ENCODE peak calls at places on chromosome 13, in six cellular contexts. P is effector memory CD8-positive, alpha-beta T cell; S is psoas muscle; I is left cardiac atrium; X is CD4-positive, alpha-beta T cell; E is right cardiac atrium. T is an unnamed sample.

GRCh38 chr13:28867564-28867963 is 47.4 kb downstream of the MTUS2 start:
- ATAC-seq in S (no peak), P (no peak), I (no peak), E (peak; percentile 37), X (no peak), T (no peak)

GRCh38 chr13:76778906-76779305 is 107.3 kb downstream of the KCTD12 start:
- ATAC-seq in I (no peak), S (no peak), X (no peak), P (no peak), E (no peak), T (no peak)

GRCh38 chr13:105135852-105136251 is 1399.6 kb downstream of the EFNB2 start:
- ATAC-seq in X (no peak), I (no peak), E (no peak), P (no peak), S (no peak), T (no peak)

GRCh38 chr13:19836472-19836871 is 27.0 kb downstream of the ZMYM5 start:
- ATAC-seq in S (no peak), E (no peak), X (no peak), P (no peak), I (no peak), T (no peak)

GRCh38 chr13:25699056-25699455 is 327.3 kb downstream of the ATP8A2 start:
- ATAC-seq in E (no peak), X (no peak), S (no peak), I (no peak), P (no peak), T (no peak)

GRCh38 chr13:33111414-33112110 is 95.3 kb downstream of the KL start:
- ATAC-seq in X (no peak), S (no peak), P (no peak), I (no peak), E (no peak), T (no peak)

GRCh38 chr13:26500618-26501320 is 56.7 kb upstream of the WASF3 start:
- ATAC-seq in I (no peak), P (no peak), S (no peak), X (no peak), E (no peak), T (no peak)

GRCh38 chr13:48782429-48782840 is 128.7 kb downstream of the CYSLTR2 start:
- ATAC-seq in X (no peak), I (no peak), P (no peak), S (no peak), E (peak; percentile 19), T (no peak)

GRCh38 chr13:46086421-46086922 is 18.4 kb downstream of the CPB2 start:
- ATAC-seq in E (no peak), P (no peak), I (no peak), X (no peak), S (no peak), T (no peak)

GRCh38 chr13:39415003-39415402 is 188.0 kb downstream of the LHFPL6 start:
- ATAC-seq in P (no peak), I (peak; percentile 76), X (no peak), S (peak; percentile 70), E (peak; percentile 88), T (peak; percentile 84)

GRCh38 chr13:45321230-45321629 is 19.8 kb downstream of the TPT1 start:
- ATAC-seq in S (no peak), I (no peak), E (no peak), X (no peak), P (no peak), T (peak; percentile 35)

GRCh38 chr13:99617474-99618255 is 116.4 kb downstream of the TM9SF2 start:
- ATAC-seq in I (peak; percentile 68), P (no peak), E (peak; percentile 34), S (peak; percentile 86), X (peak; percentile 43), T (peak; percentile 48)

GRCh38 chr13:90276208-90276607 is 1071.3 kb upstream of the MIR17HG start:
- ATAC-seq in S (peak; percentile 27), P (no peak), X (no peak), E (peak; percentile 57), I (peak; percentile 85), T (no peak)

GRCh38 chr13:30665638-30666037 is 47.9 kb downstream of the USPL1 start:
- ATAC-seq in S (no peak), P (no peak), X (no peak), I (no peak), E (no peak), T (no peak)

GRCh38 chr13:51298812-51299211 is 40.7 kb upstream of the SERPINE3 start:
- ATAC-seq in X (no peak), E (no peak), I (no peak), S (no peak), P (no peak), T (no peak)

GRCh38 chr13:41562541-41563178 is 105.3 kb downstream of the RGCC start:
- ATAC-seq in X (no peak), E (peak; percentile 36), P (no peak), I (peak; percentile 30), S (no peak), T (no peak)

GRCh38 chr13:95676100-95676774 is 702 bp upstream of the DNAJC3 start:
- ATAC-seq in X (no peak), S (peak; percentile 49), E (no peak), I (no peak), P (peak; percentile 9), T (no peak)

GRCh38 chr13:102002271-102002670 is 399.6 kb downstream of the FGF14 start:
- ATAC-seq in P (no peak), S (no peak), I (peak; percentile 30), E (peak; percentile 91), X (no peak), T (no peak)

GRCh38 chr13:52459668-52460067 is 4.4 kb downstream of the CKAP2 start:
- ATAC-seq in P (no peak), S (no peak), E (no peak), X (no peak), I (no peak), T (no peak)

GRCh38 chr13:66994498-66995365 is 235.4 kb downstream of the PCDH9 start:
- ATAC-seq in P (no peak), E (peak; percentile 36), S (peak; percentile 13), I (peak; percentile 38), X (no peak), T (peak; percentile 23)

GRCh38 chr13:95510950-95511349 is 41.6 kb upstream of the CLDN10 start:
- ATAC-seq in P (no peak), S (no peak), E (no peak), I (no peak), X (no peak), T (no peak)

GRCh38 chr13:30984620-30985019 is 52.2 kb downstream of the TEX26 start:
- ATAC-seq in S (no peak), I (no peak), E (no peak), X (no peak), P (no peak), T (no peak)

GRCh38 chr13:23979361-23980159 is 82.3 kb upstream of the C1QTNF9B start:
- ATAC-seq in P (peak; percentile 43), E (peak; percentile 98), S (peak; percentile 87), X (peak; percentile 50), I (peak; percentile 94), T (peak; percentile 82)

GRCh38 chr13:23730251-23730650 is 158.9 kb downstream of the MIPEP start:
- ATAC-seq in X (no peak), I (no peak), S (no peak), E (no peak), P (no peak), T (no peak)